ENCODE peak calls at places on chromosome 16, in six cellular contexts. B is SK-N-SH, X is GM12878, U is HepG2, N is HCT116, F is K562. A is an unnamed sample.

GRCh38 chr16:23435500-23435899 is 17.5 kb downstream of the COG7 start:
- DNase-seq in B (peak; percentile 67), X (peak; percentile 15), U (peak; percentile 77), N (peak; percentile 49), F (peak; percentile 80), A (no peak)

GRCh38 chr16:17508303-17508702 is 37.5 kb upstream of the XYLT1 start:
- DNase-seq in B (no peak), X (no peak), U (no peak), N (no peak), F (no peak), A (no peak)

GRCh38 chr16:81894592-81894991 is 115.5 kb downstream of the PLCG2 start:
- DNase-seq in B (no peak), X (no peak), U (no peak), N (no peak), F (no peak), A (no peak)

GRCh38 chr16:57091200-57091989 is 988 bp upstream of the CPNE2 start:
- DNase-seq in B (peak; percentile 64), X (no peak), U (peak; percentile 37), N (peak; percentile 32), F (no peak), A (no peak)

GRCh38 chr16:53546988-53547391 is 44.0 kb upstream of the AKTIP start:
- DNase-seq in B (no peak), X (no peak), U (peak; percentile 59), N (peak; percentile 15), F (peak; percentile 36), A (no peak)

GRCh38 chr16:57513371-57514102 is 22.8 kb downstream of the CCDC102A start:
- DNase-seq in B (peak; percentile 19), X (no peak), U (no peak), N (no peak), F (no peak), A (no peak)

GRCh38 chr16:81623365-81624102 is 155.6 kb upstream of the PLCG2 start:
- DNase-seq in B (peak; percentile 59), X (peak; percentile 37), U (peak; percentile 50), N (peak; percentile 53), F (peak; percentile 53), A (no peak)

GRCh38 chr16:31168848-31169247 is 11.1 kb upstream of the FUS start:
- DNase-seq in B (no peak), X (no peak), U (peak; percentile 58), N (no peak), F (no peak), A (no peak)

GRCh38 chr16:54062361-54063346 is 223.9 kb downstream of the IRX3 start:
- DNase-seq in B (no peak), X (no peak), U (no peak), N (no peak), F (no peak), A (no peak)

GRCh38 chr16:77219437-77219836 is 20.2 kb downstream of the SYCE1L start:
- DNase-seq in B (no peak), X (no peak), U (no peak), N (no peak), F (no peak), A (no peak)

GRCh38 chr16:90077757-90078593 is 844 bp upstream of the PRDM7 start:
- DNase-seq in B (peak; percentile 14), X (no peak), U (no peak), N (no peak), F (peak; percentile 18), A (no peak)

GRCh38 chr16:72179592-72179991 is 7.6 kb upstream of the PMFBP1 start:
- DNase-seq in B (no peak), X (no peak), U (no peak), N (no peak), F (no peak), A (no peak)

GRCh38 chr16:10870137-10870776 is 6.7 kb upstream of the CIITA start:
- DNase-seq in B (no peak), X (no peak), U (peak; percentile 64), N (no peak), F (no peak), A (no peak)

GRCh38 chr16:4182581-4183257 is 59.2 kb downstream of the SRL start:
- DNase-seq in B (no peak), X (no peak), U (no peak), N (no peak), F (no peak), A (no peak)

GRCh38 chr16:54342001-54342776 is 55.6 kb upstream of the IRX3 start:
- DNase-seq in B (no peak), X (no peak), U (no peak), N (no peak), F (no peak), A (no peak)

GRCh38 chr16:11190585-11191565 is 65.1 kb downstream of the SOCS1 start:
- DNase-seq in B (no peak), X (no peak), U (no peak), N (no peak), F (no peak), A (no peak)

GRCh38 chr16:61131447-61131846 is 904.8 kb downstream of the CDH8 start:
- DNase-seq in B (no peak), X (no peak), U (no peak), N (no peak), F (no peak), A (no peak)

GRCh38 chr16:4700380-4700996 is 7.1 kb downstream of the NUDT16L1 start:
- DNase-seq in B (no peak), X (no peak), U (no peak), N (no peak), F (no peak), A (no peak)

GRCh38 chr16:57444711-57445110 is 2.5 kb downstream of the CIAPIN1 start:
- DNase-seq in B (no peak), X (no peak), U (no peak), N (no peak), F (no peak), A (no peak)

GRCh38 chr16:67396159-67396774 is 3.0 kb upstream of the TPPP3 start:
- DNase-seq in B (peak; percentile 87), X (no peak), U (peak; percentile 96), N (peak; percentile 71), F (peak; percentile 93), A (no peak)

GRCh38 chr16:67563708-67564468 is 1.6 kb downstream of the CTCF start:
- DNase-seq in B (peak; percentile 16), X (no peak), U (peak; percentile 58), N (no peak), F (no peak), A (no peak)

GRCh38 chr16:35319536-35320192 is 1860.3 kb downstream of the TP53TG3F start:
- DNase-seq in B (no peak), X (no peak), U (no peak), N (no peak), F (no peak), A (no peak)

GRCh38 chr16:77618951-77619350 is 103.4 kb upstream of the NUDT7 start:
- DNase-seq in B (no peak), X (no peak), U (no peak), N (no peak), F (no peak), A (no peak)

GRCh38 chr16:2963611-2964415 is at the start of gene KREMEN2:
- DNase-seq in B (peak; percentile 90), X (no peak), U (peak; percentile 56), N (peak; percentile 74), F (peak; percentile 88), A (no peak)

GRCh38 chr16:2959206-2959605 is 4.9 kb upstream of the KREMEN2 start:
- DNase-seq in B (no peak), X (no peak), U (no peak), N (no peak), F (no peak), A (no peak)

GRCh38 chr16:2962334-2963073 is 1.6 kb upstream of the KREMEN2 start:
- DNase-seq in B (no peak), X (no peak), U (no peak), N (no peak), F (no peak), A (no peak)

GRCh38 chr16:2963074-2963610 is 933 bp upstream of the KREMEN2 start:
- DNase-seq in B (no peak), X (no peak), U (no peak), N (no peak), F (peak; percentile 90), A (no peak)

GRCh38 chr16:2960183-2961010 is 3.7 kb upstream of the KREMEN2 start:
- DNase-seq in B (no peak), X (no peak), U (no peak), N (no peak), F (no peak), A (no peak)
- TF ChIP-seq REST in B (no peak), X (no peak), U (no peak), N (no peak), F (no peak), A (no peak)

GRCh38 chr16:64365448-64365858 is 756.4 kb downstream of the CDH11 start:
- DNase-seq in B (no peak), X (no peak), U (no peak), N (no peak), F (no peak), A (no peak)
- TF ChIP-seq SIN3A in B (no peak), X (no peak), U (no peak), N (no peak), F (no peak), A (no peak)

GRCh38 chr16:85752511-85753420 is 1.9 kb upstream of the C16orf74 start:
- DNase-seq in B (peak; percentile 54), X (no peak), U (peak; percentile 49), N (no peak), F (peak; percentile 69), A (no peak)
- TF ChIP-seq CTCF in B (peak; percentile 27), X (no peak), U (peak; percentile 61), N (no peak), F (peak; percentile 53), A (no peak)

DNA sequence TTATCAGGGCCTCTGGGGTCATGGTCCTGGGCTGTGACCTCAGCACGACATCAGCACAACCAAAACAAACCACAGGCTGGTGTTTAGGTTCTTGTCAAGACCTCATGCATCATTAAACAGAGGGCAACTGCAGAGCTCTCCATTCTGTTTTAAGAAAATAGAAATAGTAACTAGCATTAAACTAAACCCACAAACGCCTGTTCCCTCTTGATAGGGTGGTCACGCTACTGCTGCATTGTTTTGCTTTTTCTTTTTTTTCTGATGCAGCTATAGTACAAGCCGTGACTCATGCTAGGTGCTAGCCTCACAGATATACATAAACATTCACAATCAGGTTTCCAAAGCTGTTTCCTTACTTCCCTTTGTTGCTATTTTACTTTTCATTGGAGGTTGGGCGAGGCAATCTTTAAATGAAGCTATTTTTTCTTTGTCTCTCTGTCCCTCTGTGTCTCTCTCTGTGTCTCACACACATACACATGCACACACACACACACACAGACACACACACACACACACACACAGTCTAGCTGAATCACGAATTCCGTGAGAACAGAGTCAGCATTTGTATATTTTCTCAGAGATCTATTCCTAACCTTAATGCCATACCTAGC is 310.3 kb downstream of the CDH13 start:
- DNase-seq in B (no peak), X (no peak), U (no peak), N (no peak), F (no peak), A (no peak)
- TF ChIP-seq REST in B (no peak), X (no peak), U (no peak), N (no peak), F (no peak), A (no peak)

GRCh38 chr16:49165025-49165424 is 116.6 kb downstream of the CBLN1 start:
- DNase-seq in B (no peak), X (no peak), U (no peak), N (no peak), F (no peak), A (no peak)

DNA sequence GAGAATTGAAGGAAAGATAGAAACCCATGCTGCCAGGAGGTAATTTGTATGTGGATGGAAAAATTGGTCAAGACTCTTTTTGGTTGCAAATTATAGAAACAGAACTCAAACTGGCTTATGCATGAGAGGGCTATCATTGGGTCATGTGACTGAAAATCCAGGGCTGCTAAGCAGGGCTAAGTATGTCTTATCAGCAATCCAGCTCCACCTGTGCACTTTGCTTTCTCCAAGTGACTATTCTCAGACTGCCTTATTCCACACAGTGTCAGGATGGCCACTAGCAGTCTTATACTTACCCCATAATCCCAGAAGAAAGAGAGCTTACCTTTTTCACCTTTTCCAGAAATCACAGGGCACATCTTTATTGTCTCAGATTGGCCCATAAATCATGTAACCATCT is 113.5 kb downstream of the CBLN1 start:
- DNase-seq in B (no peak), X (no peak), U (no peak), N (no peak), F (no peak), A (no peak)
- TF ChIP-seq SIN3A in B (no peak), X (no peak), U (no peak), N (no peak), F (no peak), A (no peak)

A was measured in Panc1.